ENCODE peak calls at places on chromosomes 4 and X, in six cellular contexts. N is hypothalamus; O is activated naive CD4-positive, alpha-beta T cell; Q is astrocyte of the spinal cord; W is WTC11; B is AG09319. A is an unnamed sample.

GRCh38 chr4:20288047-20288650 is 36.4 kb downstream of the SLIT2 start:
- DNase-seq in N (no peak), O (no peak), Q (peak), W (no peak), B (no peak), A (no peak)

GRCh38 chrX:78024349-78025108 is 55.1 kb upstream of the PGAM4 start:
- DNase-seq in N (no peak), O (no peak), Q (no peak), W (peak), B (no peak), A (no peak)

GRCh38 chr4:1376841-1377605 is 29.2 kb downstream of the NKX1-1 start:
- DNase-seq in N (no peak), O (no peak), Q (no peak), W (peak), B (no peak), A (peak)

GRCh38 chr4:18518098-18518497 is 496.5 kb upstream of the LCORL start:
- DNase-seq in N (no peak), O (no peak), Q (no peak), W (no peak), B (no peak), A (no peak)

GRCh38 chrX:121504148-121504547 is 456.7 kb downstream of the GLUD2 start:
- DNase-seq in N (no peak), O (no peak), Q (no peak), W (no peak), B (no peak), A (no peak)

GRCh38 chr4:175127314-175127713 is 209.2 kb downstream of the ADAM29 start:
- DNase-seq in N (no peak), O (no peak), Q (peak), W (no peak), B (no peak), A (no peak)

GRCh38 chr4:101334963-101335572 is 12.3 kb downstream of the PPP3CA start:
- DNase-seq in N (no peak), O (no peak), Q (no peak), W (no peak), B (no peak), A (no peak)

GRCh38 chr4:70746179-70746839 is 24.5 kb downstream of the RUFY3 start:
- DNase-seq in N (no peak), O (no peak), Q (no peak), W (no peak), B (peak), A (no peak)

GRCh38 chrX:102085706-102086105 is 39.8 kb upstream of the TCEAL2 start:
- DNase-seq in N (no peak), O (no peak), Q (no peak), W (peak), B (no peak), A (no peak)

GRCh38 chr4:133865606-133866327 is 335.8 kb downstream of the PABPC4L start:
- DNase-seq in N (no peak), O (no peak), Q (peak), W (no peak), B (peak), A (no peak)

GRCh38 chr4:184261246-184261645 is 43.6 kb upstream of the ENPP6 start:
- DNase-seq in N (no peak), O (no peak), Q (no peak), W (no peak), B (no peak), A (no peak)

GRCh38 chrX:63744850-63745249 is 40.2 kb downstream of the ARHGEF9 start:
- DNase-seq in N (no peak), O (no peak), Q (no peak), W (no peak), B (no peak), A (no peak)

GRCh38 chr4:129239088-129239487 is 143.1 kb downstream of the C4orf33 start:
- DNase-seq in N (no peak), O (no peak), Q (peak), W (no peak), B (no peak), A (peak)

GRCh38 chr4:15317246-15317645 is 110.6 kb upstream of the C1QTNF7 start:
- DNase-seq in N (no peak), O (no peak), Q (no peak), W (no peak), B (no peak), A (no peak)

GRCh38 chr4:187075514-187075913 is 351.9 kb upstream of the FAT1 start:
- DNase-seq in N (no peak), O (no peak), Q (no peak), W (no peak), B (no peak), A (no peak)

GRCh38 chrX:153927686-153927935 is 1.5 kb upstream of the ARHGAP4 start:
- DNase-seq in N (no peak), O (peak), Q (no peak), W (no peak), B (no peak), A (no peak)

GRCh38 chr4:71240094-71240493 is 98.7 kb upstream of the SLC4A4 start:
- DNase-seq in N (no peak), O (no peak), Q (no peak), W (no peak), B (no peak), A (no peak)

GRCh38 chr4:158065603-158066002 is 107.2 kb downstream of the GASK1B start:
- DNase-seq in N (no peak), O (no peak), Q (no peak), W (no peak), B (no peak), A (no peak)